ENCODE peak calls at places on chromosomes 3 and 15, in seven cellular contexts. W is GM20000, Y is GM06990, U is fibroblast of pulmonary artery, G is CD14-positive monocyte, A is Panc1, E is PC-3. S is an unnamed sample.

GRCh38 chr15:69976366-69976994 is 121.2 kb downstream of the TLE3 start:
- DNase-seq in W (peak), Y (no peak), U (peak), G (no peak), A (no peak), E (peak), S (no peak)

GRCh38 chr3:9613349-9613748 is 36.0 kb upstream of the MTMR14 start:
- DNase-seq in W (no peak), Y (no peak), U (no peak), G (no peak), A (no peak), E (no peak), S (no peak)

GRCh38 chr15:89206908-89207331 is 14.5 kb downstream of the RLBP1 start:
- DNase-seq in W (peak), Y (peak), U (peak), G (peak), A (peak), E (peak), S (peak)

GRCh38 chr3:37863552-37863865 is 1.8 kb downstream of the CTDSPL start:
- DNase-seq in W (no peak), Y (no peak), U (no peak), G (no peak), A (no peak), E (no peak), S (no peak)

GRCh38 chr15:78628227-78628626 is 7.4 kb upstream of the CHRNA3 start:
- DNase-seq in W (no peak), Y (no peak), U (no peak), G (no peak), A (no peak), E (no peak), S (no peak)

GRCh38 chr3:30578479-30578878 is 27.9 kb upstream of the TGFBR2 start:
- DNase-seq in W (no peak), Y (no peak), U (peak), G (peak), A (no peak), E (peak), S (no peak)

GRCh38 chr3:50365080-50365841 is 5.9 kb upstream of the TMEM115 start:
- DNase-seq in W (peak), Y (peak), U (peak), G (peak), A (no peak), E (peak), S (peak)

GRCh38 chr3:99868438-99868723 is 50.7 kb downstream of the CMSS1 start:
- DNase-seq in W (no peak), Y (no peak), U (peak), G (no peak), A (no peak), E (peak), S (no peak)

GRCh38 chr15:82737975-82738374 is 28.3 kb upstream of the AP3B2 start:
- DNase-seq in W (no peak), Y (no peak), U (no peak), G (no peak), A (no peak), E (peak), S (no peak)

GRCh38 chr3:33779751-33780150 is 18.7 kb upstream of the PDCD6IP start:
- DNase-seq in W (no peak), Y (no peak), U (no peak), G (no peak), A (no peak), E (no peak), S (no peak)

DNA sequence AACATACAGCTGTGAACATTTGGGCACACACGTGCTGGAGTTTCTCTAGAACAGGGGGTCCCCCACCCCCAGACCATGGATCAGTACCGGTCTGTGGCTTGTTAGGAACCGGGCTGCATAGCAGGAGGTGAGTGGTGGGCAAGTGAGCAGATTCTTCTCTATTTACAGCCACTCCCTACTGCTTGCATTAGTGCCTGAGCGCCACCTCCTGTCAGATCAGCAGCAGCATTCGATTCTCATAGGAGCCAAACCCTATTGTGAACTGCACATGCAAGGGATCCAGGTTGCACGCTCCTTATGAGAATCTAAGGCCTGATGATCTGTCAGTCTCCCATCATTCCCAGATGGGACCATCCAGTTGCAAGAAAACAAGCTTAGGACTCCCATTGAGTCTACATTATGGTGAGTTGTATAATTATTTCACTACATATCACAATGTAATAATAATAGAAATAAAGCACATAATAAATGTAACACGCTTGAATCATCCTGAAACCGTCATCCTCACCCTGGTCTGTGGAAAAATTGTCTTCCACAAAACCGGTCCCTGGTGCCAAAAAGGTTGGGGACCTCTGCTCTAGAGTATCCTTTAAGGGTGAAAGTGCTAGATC is 25.8 kb downstream of the CHRM5 start:
- DNase-seq in W (no peak), Y (no peak), U (peak), G (no peak), A (no peak), E (peak), S (no peak)
- TF ChIP-seq CTCF in W (peak), Y (peak), U (peak), G (no peak), A (peak), E (peak), S (no peak)

DNA sequence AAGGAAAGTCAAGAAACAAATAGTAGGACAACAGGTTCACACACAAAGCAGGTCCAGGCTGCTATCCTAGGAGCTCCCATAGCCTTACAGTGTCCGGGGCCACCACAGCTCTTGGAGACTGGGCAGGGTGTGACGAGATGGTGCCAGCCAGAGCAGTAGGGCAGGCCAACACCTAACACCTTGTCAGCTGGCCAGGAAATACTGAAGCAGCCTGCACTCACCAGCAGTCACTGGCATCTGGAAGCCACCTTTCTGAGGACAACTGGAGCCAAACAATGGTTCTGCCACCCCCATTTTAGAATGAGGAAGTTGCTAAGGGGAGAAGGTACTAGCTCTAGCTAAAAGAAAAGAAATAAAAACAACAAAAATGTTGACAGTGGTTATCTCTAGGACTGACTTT is 47.2 kb downstream of the CCDC12 start:
- DNase-seq in W (no peak), Y (no peak), U (no peak), G (no peak), A (no peak), E (no peak), S (peak)
- TF ChIP-seq CTCF in W (no peak), Y (no peak), U (no peak), G (no peak), A (no peak), E (no peak), S (no peak)

DNA sequence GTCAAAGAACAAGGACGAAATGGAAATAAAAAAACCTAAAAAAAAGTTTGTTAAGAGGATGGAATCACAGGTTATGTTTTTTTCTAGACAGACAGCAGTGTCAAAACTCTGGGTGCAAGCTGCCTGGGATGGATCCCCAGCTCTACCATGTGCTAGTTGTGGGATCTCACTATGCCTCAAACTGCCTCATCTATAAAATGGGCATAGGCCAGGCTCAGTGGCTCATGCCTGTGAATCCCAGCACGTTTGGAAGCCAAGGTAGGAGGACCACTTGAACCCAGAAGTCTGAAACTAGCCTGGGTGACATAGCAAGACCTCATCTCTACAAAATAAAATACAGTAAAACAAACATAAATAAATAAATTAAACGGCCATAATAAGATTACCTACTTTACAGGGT is 4.6 kb downstream of the PLD1 start:
- DNase-seq in W (no peak), Y (no peak), U (no peak), G (no peak), A (no peak), E (no peak), S (no peak)
- TF ChIP-seq CTCF in W (no peak), Y (no peak), U (no peak), G (no peak), A (no peak), E (no peak), S (no peak)

DNA sequence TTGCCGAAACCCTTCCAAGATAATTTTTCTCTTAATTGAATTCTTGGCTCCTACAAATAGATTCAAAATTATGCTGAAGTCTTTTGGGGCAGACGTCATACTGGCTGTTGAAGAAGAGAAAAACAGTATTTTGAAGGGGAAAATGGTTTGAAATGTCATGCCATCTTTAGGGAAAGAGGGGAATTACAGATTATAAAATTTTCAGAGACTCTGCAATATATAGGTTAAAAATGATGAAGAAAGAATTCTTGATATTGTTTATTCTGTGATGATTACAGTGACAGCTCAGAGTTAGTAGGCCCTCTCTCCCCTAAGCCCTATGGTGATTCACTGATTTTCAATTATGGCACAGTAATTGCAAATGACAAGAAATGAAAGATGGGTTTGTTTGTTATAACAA is 86.1 kb downstream of the CGNL1 start:
- DNase-seq in W (no peak), Y (no peak), U (peak), G (no peak), A (no peak), E (peak), S (no peak)
- TF ChIP-seq CTCF in W (no peak), Y (no peak), U (peak), G (no peak), A (peak), E (peak), S (no peak)

DNA sequence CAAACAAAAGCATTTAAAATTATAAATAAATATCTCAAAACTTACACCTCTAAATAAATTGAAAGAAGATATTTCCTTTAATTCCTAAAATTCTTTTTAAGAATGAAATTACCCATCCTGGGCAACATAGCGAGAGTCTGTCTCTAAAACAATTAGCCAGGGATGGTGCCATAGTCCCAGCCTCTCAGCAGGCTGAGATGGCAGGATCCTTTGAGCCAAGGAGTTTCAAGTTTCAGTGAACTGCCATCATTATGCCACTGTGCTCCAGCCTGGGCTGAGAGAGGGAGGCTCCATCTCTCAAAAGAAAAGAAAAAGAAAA is 25.4 kb downstream of the AADAC start:
- DNase-seq in W (no peak), Y (no peak), U (no peak), G (no peak), A (no peak), E (no peak), S (no peak)
- TF ChIP-seq CTCF in W (no peak), Y (no peak), U (no peak), G (peak), A (peak), E (no peak), S (peak)

DNA sequence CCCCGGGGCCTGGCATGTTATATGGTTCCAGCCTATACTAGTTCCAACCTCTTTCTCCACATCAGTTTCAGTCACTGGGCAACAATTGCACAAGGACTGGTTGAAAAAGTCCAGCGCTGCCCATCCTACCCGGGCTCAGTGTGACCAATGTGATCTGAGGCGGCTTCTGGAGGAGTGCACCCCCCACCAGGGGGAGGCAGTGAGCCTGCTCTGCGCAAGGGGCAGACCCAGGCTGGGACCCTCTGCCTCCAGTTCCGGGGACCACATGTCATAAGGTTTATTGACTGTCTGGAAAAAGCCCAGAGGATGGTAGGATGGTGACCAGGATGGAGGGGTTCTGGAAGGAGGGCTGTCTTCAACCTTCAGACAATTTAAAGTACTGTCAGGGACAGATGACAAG is 25.6 kb upstream of the NR2E3 start:
- DNase-seq in W (no peak), Y (no peak), U (no peak), G (no peak), A (no peak), E (no peak), S (peak)
- TF ChIP-seq CTCF in W (peak), Y (peak), U (peak), G (peak), A (peak), E (peak), S (peak)

DNA sequence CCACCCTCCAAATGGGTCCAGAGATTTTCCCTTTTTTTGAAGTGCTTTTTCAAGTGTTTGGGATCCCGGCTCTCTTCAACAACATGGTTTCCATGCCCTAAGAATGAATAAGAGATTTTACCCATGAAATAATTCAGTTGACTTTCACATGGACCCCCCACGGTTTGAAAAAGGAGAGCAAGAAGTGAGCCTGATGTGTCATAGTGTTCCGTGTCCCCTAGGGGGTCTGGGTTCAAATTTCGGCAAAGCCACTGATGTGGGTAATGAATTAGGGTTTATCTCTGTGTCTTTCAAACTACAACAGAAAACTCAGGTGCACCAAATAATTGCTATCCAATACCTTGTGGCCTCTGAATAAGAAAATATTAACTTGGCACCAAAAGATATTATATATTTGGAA is 2.9 kb downstream of the BOC start:
- DNase-seq in W (no peak), Y (no peak), U (no peak), G (no peak), A (no peak), E (no peak), S (no peak)
- TF ChIP-seq CTCF in W (no peak), Y (no peak), U (no peak), G (no peak), A (no peak), E (no peak), S (no peak)

DNA sequence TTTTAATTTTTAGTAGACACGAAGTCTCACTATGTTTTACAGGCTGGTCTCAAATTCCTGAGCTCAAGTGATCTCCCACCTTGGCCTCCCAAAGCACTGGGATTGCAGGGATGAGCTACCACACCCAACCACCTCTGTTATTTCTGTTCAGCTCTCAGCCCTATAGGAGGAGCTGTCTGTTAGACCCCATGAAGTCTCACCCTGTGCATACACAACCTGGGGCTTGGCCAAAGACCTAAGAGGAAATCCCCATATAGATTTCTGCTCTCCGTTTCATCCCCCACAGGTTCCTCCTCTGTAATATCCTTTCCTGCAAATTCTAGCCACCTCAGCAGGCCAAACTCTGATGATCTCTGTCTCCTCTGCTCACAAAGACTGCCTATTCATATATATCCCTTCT is 56.6 kb upstream of the CTDSPL2 start:
- DNase-seq in W (peak), Y (no peak), U (no peak), G (no peak), A (no peak), E (no peak), S (no peak)
- TF ChIP-seq CTCF in W (no peak), Y (no peak), U (no peak), G (no peak), A (no peak), E (no peak), S (no peak)

GRCh38 chr3:35946857-35947514 is 307.7 kb downstream of the ARPP21 start:
- DNase-seq in W (no peak), Y (no peak), U (no peak), G (no peak), A (no peak), E (no peak), S (no peak)
- TF ChIP-seq CTCF in W (no peak), Y (no peak), U (no peak), G (peak), A (peak), E (no peak), S (peak)

GRCh38 chr15:25136119-25136518 is 181.3 kb downstream of the SNRPN start:
- DNase-seq in W (no peak), Y (no peak), U (peak), G (no peak), A (no peak), E (no peak), S (no peak)
- TF ChIP-seq CTCF in W (no peak), Y (peak), U (peak), G (no peak), A (peak), E (peak), S (no peak)

S was measured in B cell.